ENCODE peak calls at places on chromosomes 1 and 21, in six cellular contexts. D is tibial nerve, X is ovary, C is IMR-90, B is esophagus squamous epithelium, K is gastrocnemius medialis. E is an unnamed sample.
A peak's percentile ranks its signal among the peaks of the same experiment; 100 is the strongest.

GRCh38 chr1:225998560-225999226 is 450 bp downstream of the SDE2 start:
- DNase-seq in X (no peak), C (peak; percentile 57), D (no peak), B (no peak), K (no peak), E (no peak)

GRCh38 chr1:202568466-202569196 is 141.6 kb downstream of the SYT2 start:
- DNase-seq in D (no peak), X (no peak), K (no peak), C (no peak), B (no peak), E (no peak)

GRCh38 chr21:17931080-17931479 is 111.9 kb upstream of the C21orf91 start:
- DNase-seq in K (no peak), X (no peak), C (no peak), D (no peak), B (no peak), E (no peak)

GRCh38 chr1:237470712-237471310 is 419.9 kb downstream of the ZP4 start:
- DNase-seq in C (no peak), B (no peak), D (no peak), X (no peak), K (no peak), E (no peak)

GRCh38 chr1:52825868-52826267 is 16.7 kb upstream of the ZYG11A start:
- DNase-seq in C (peak; percentile 34), X (no peak), D (no peak), B (no peak), K (no peak), E (no peak)

GRCh38 chr1:29513357-29513756 is 277.0 kb downstream of the PTPRU start:
- DNase-seq in X (no peak), D (no peak), K (peak; percentile 48), B (no peak), C (peak; percentile 70), E (no peak)

GRCh38 chr1:68221971-68222355 is 10.4 kb downstream of the WLS start:
- DNase-seq in C (peak; percentile 70), B (no peak), K (no peak), X (no peak), D (no peak), E (no peak)

GRCh38 chr1:176897350-176898236 is 266.9 kb downstream of the ASTN1 start:
- DNase-seq in K (peak; percentile 18), X (peak; percentile 69), B (no peak), C (peak; percentile 61), D (peak; percentile 70), E (peak; percentile 50)

GRCh38 chr1:119181236-119181635 is 40.8 kb upstream of the WARS2 start:
- DNase-seq in X (no peak), C (no peak), D (no peak), K (no peak), B (no peak), E (no peak)

GRCh38 chr1:62180649-62181048 is 14.0 kb upstream of the L1TD1 start:
- DNase-seq in X (no peak), D (no peak), C (no peak), K (no peak), B (no peak), E (no peak)

GRCh38 chr1:21258331-21259134 is 31.7 kb downstream of the ECE1 start:
- DNase-seq in C (no peak), X (no peak), D (no peak), B (no peak), K (no peak), E (no peak)

GRCh38 chr1:246683521-246683920 is 40.7 kb upstream of the SCCPDH start:
- DNase-seq in C (no peak), B (no peak), K (no peak), D (no peak), X (no peak), E (no peak)

GRCh38 chr1:26945728-26946127 is 14.5 kb downstream of the KDF1 start:
- DNase-seq in B (no peak), C (no peak), K (no peak), D (no peak), X (no peak), E (no peak)

GRCh38 chr1:225777058-225777582 is 506 bp upstream of the SRP9 start:
- DNase-seq in K (no peak), C (no peak), D (no peak), X (peak; percentile 39), B (no peak), E (no peak)

GRCh38 chr1:235122348-235122747 is 6.3 kb downstream of the TOMM20 start:
- DNase-seq in B (no peak), C (no peak), X (no peak), D (no peak), K (no peak), E (no peak)

GRCh38 chr1:232457607-232458006 is 172.3 kb downstream of the SIPA1L2 start:
- DNase-seq in X (no peak), C (no peak), K (no peak), D (no peak), B (no peak), E (no peak)

GRCh38 chr1:229093546-229094336 is 177.2 kb upstream of the RAB4A start:
- DNase-seq in B (no peak), K (no peak), C (no peak), D (no peak), X (no peak), E (no peak)

GRCh38 chr1:201172999-201173610 is 17.5 kb upstream of the IGFN1 start:
- DNase-seq in X (no peak), K (peak; percentile 92), B (no peak), D (no peak), C (peak; percentile 54), E (no peak)

GRCh38 chr1:15584489-15585363 is at the start of gene AGMAT:
- DNase-seq in K (peak; percentile 49), B (no peak), X (peak; percentile 66), D (no peak), C (no peak), E (no peak)
- TF ChIP-seq CTCF in K (no peak), B (no peak), X (no peak), D (peak; percentile 11), C (peak; percentile 19), E (no peak)

GRCh38 chr1:38872401-38873026 is 634 bp downstream of the MYCBP start:
- DNase-seq in C (peak; percentile 31), X (no peak), K (no peak), B (no peak), D (no peak), E (no peak)

GRCh38 chr1:38875811-38876210 is 2.7 kb upstream of the MYCBP start:
- DNase-seq in X (no peak), D (no peak), B (no peak), C (no peak), K (no peak), E (no peak)

GRCh38 chr1:38870996-38871395 is 2.2 kb downstream of the MYCBP start:
- DNase-seq in D (no peak), C (no peak), B (no peak), X (no peak), K (no peak), E (no peak)

DNA sequence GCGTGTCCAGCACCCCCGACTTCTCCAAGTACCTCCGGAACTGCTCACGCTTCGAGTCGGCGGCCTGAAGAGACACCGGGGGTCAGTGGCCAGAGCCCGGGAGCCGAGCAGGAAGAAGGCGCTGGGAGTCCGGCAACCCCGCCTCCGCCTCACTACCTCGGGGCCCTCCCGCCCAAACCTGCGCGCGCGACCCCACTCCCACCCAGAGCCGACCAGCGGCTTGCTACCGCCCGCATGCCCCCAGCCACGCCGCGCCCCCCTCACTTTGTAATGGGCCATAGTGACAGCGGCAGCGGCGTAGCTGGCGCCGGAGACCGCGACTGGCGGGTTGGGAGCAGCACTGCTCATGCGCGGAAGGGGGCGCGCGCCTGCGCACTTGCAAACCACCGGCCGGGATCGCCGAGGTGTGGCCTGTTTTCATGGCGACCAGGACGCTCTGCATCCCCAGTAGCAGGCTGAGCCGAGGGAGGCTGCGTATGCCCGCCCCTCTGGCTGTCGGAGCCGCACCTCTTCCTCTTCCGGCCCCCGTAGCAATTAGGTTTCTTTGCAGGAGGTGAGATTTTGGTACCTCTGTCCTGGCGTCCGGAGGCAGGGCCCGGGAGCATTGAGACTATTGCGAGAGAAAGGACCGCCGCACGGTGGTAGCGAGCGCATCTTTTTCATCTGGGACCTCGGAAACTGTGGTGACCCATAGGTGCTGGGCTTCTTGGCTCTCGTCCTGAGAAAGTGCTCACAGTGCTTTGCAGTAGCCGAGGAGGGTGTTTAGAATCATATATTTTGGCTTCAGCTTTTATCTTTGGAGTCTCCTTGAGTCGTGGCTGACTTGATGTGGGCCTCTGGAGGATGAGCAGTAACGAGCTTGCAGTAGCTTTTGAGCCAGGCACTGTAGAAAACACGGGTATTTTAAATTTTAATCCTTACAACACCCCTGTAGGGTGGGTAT is at the start of gene MYCBP:
- DNase-seq in D (peak; percentile 85), K (peak; percentile 94), X (peak; percentile 97), B (peak; percentile 82), C (peak; percentile 94), E (peak; percentile 97)
- TF ChIP-seq POLR2A in D (no peak), K (peak; percentile 37), X (no peak), B (no peak), C (no peak), E (peak; percentile 49)

GRCh38 chr1:18972531-18972930 is 16.1 kb upstream of the IFFO2 start:
- DNase-seq in K (no peak), D (peak; percentile 45), X (no peak), B (no peak), C (peak; percentile 26), E (peak; percentile 41)
- TF ChIP-seq CTCF in K (no peak), D (peak; percentile 41), X (peak; percentile 33), B (peak; percentile 40), C (peak; percentile 43), E (peak; percentile 53)

GRCh38 chr1:32180186-32181060 is 948 bp downstream of the TXLNA start:
- DNase-seq in X (peak; percentile 77), K (peak; percentile 49), D (peak; percentile 24), C (peak; percentile 59), B (no peak), E (peak; percentile 59)

GRCh38 chr1:32179193-32179442 is 357 bp upstream of the TXLNA start:
- DNase-seq in B (no peak), C (no peak), K (no peak), X (no peak), D (no peak), E (no peak)

GRCh38 chr1:32178380-32179192 is 889 bp upstream of the TXLNA start:
- DNase-seq in B (no peak), K (peak; percentile 5), D (no peak), X (no peak), C (no peak), E (no peak)

GRCh38 chr1:32181065-32181464 is 1.6 kb downstream of the TXLNA start:
- DNase-seq in K (peak; percentile 9), C (no peak), X (no peak), D (no peak), B (no peak), E (no peak)

DNA sequence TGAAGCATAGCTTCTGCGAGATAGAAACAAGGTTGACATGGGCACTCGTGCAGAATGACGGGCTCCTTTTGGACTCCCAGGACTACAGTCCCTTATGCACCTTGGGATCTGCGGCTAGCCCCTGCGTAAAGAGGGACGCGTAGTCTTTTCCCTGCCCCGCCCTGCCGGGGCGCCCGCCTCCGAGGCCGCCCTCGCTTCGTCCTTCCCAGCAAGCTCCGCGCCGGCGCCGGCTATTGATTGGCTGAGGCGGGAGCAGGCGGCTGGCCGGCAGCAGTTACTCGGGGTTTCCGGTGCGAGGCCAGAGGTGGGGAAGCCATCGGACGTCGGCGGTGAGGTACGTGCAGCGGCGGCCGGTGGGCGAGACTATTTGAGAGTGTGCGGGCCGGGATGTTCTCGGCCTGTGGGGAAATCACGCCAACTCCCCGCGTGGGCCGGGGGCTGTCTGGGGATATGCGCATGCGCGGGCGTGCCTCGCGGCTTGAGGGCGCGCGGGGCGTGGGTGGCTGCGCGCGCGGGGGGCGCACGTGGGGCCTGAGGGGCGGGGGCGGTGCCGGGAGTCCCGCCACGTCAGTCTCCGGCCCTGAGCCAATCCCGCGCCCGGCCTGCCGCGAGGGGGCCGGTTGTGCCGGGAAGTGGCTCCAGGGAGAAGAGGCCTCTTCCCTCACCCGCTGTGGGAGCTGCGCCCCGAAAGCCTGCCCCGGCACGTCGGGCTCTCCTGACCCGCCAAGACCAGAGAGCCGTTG is at the start of gene TXLNA:
- DNase-seq in X (peak; percentile 96), K (peak; percentile 92), D (peak; percentile 92), C (peak; percentile 87), B (peak; percentile 79), E (peak; percentile 93)
- TF ChIP-seq POLR2A in X (no peak), K (peak; percentile 75), D (peak; percentile 56), C (peak; percentile 93), B (no peak), E (peak; percentile 22)